ENCODE peak calls at places on chromosome 3, in ten cellular contexts. One of them, this sample, is unnamed. For H3K4me1, the result is how much of the 10 kb centered on the place peaks cover.

GRCh38 chr3:61521229-61521628 is 40.1 kb upstream of the PTPRG start:
- DNase-seq in gastrocnemius medialis: no peak
- DNase-seq in suprapubic skin: no peak
- DNase-seq in upper lobe of right lung: no peak
- DNase-seq in heart right ventricle: no peak
- DNase-seq in IMR-90: no peak
- DNase-seq in astrocyte: no peak
- DNase-seq in cardiac muscle cell: no peak
- DNase-seq in body of pancreas: no peak
- DNase-seq in left ventricle myocardium inferior: no peak
- DNase-seq in this sample: no peak

GRCh38 chr3:152258448-152259302 is 10.1 kb upstream of the MBNL1 start:
- DNase-seq in gastrocnemius medialis: peak
- DNase-seq in left ventricle myocardium inferior: peak
- DNase-seq in body of pancreas: peak
- DNase-seq in astrocyte: peak
- DNase-seq in heart right ventricle: peak
- DNase-seq in cardiac muscle cell: peak
- DNase-seq in upper lobe of right lung: peak
- DNase-seq in suprapubic skin: peak
- DNase-seq in IMR-90: peak
- DNase-seq in this sample: peak

GRCh38 chr3:150746791-150747590 is 16.0 kb downstream of the SIAH2 start:
- DNase-seq in astrocyte: no peak
- DNase-seq in suprapubic skin: no peak
- DNase-seq in IMR-90: no peak
- DNase-seq in gastrocnemius medialis: no peak
- DNase-seq in left ventricle myocardium inferior: no peak
- DNase-seq in upper lobe of right lung: no peak
- DNase-seq in cardiac muscle cell: no peak
- DNase-seq in heart right ventricle: no peak
- DNase-seq in body of pancreas: no peak
- DNase-seq in this sample: no peak

GRCh38 chr3:115655761-115656282 is 32.5 kb downstream of the GAP43 start:
- DNase-seq in heart right ventricle: no peak
- DNase-seq in IMR-90: no peak
- DNase-seq in gastrocnemius medialis: no peak
- DNase-seq in suprapubic skin: no peak
- DNase-seq in upper lobe of right lung: no peak
- DNase-seq in astrocyte: no peak
- DNase-seq in body of pancreas: no peak
- DNase-seq in cardiac muscle cell: no peak
- DNase-seq in left ventricle myocardium inferior: no peak
- DNase-seq in this sample: no peak

GRCh38 chr3:185457376-185457775 is 41.5 kb downstream of the TMEM41A start:
- DNase-seq in IMR-90: no peak
- DNase-seq in gastrocnemius medialis: no peak
- DNase-seq in left ventricle myocardium inferior: no peak
- DNase-seq in suprapubic skin: no peak
- DNase-seq in heart right ventricle: no peak
- DNase-seq in upper lobe of right lung: no peak
- DNase-seq in astrocyte: no peak
- DNase-seq in body of pancreas: no peak
- DNase-seq in cardiac muscle cell: no peak
- DNase-seq in this sample: no peak

GRCh38 chr3:45168451-45168850 is 22.3 kb upstream of the CDCP1 start:
- DNase-seq in astrocyte: no peak
- DNase-seq in gastrocnemius medialis: no peak
- DNase-seq in heart right ventricle: no peak
- DNase-seq in suprapubic skin: no peak
- DNase-seq in upper lobe of right lung: no peak
- DNase-seq in body of pancreas: no peak
- DNase-seq in IMR-90: no peak
- DNase-seq in left ventricle myocardium inferior: no peak
- DNase-seq in cardiac muscle cell: no peak
- DNase-seq in this sample: no peak

GRCh38 chr3:197019535-197019934 is 10.1 kb downstream of the MELTF start:
- DNase-seq in gastrocnemius medialis: no peak
- DNase-seq in left ventricle myocardium inferior: no peak
- DNase-seq in heart right ventricle: no peak
- DNase-seq in astrocyte: no peak
- DNase-seq in suprapubic skin: no peak
- DNase-seq in body of pancreas: no peak
- DNase-seq in upper lobe of right lung: no peak
- DNase-seq in cardiac muscle cell: no peak
- DNase-seq in IMR-90: no peak
- DNase-seq in this sample: no peak

GRCh38 chr3:162719684-162720341 is 1223.2 kb downstream of the OTOL1 start:
- DNase-seq in upper lobe of right lung: no peak
- DNase-seq in IMR-90: peak
- DNase-seq in astrocyte: peak
- DNase-seq in body of pancreas: no peak
- DNase-seq in left ventricle myocardium inferior: no peak
- DNase-seq in heart right ventricle: no peak
- DNase-seq in gastrocnemius medialis: no peak
- DNase-seq in cardiac muscle cell: peak
- DNase-seq in suprapubic skin: no peak
- DNase-seq in this sample: no peak

GRCh38 chr3:160163259-160163878 is 61.9 kb upstream of the C3orf80 start:
- DNase-seq in upper lobe of right lung: no peak
- DNase-seq in cardiac muscle cell: peak
- DNase-seq in left ventricle myocardium inferior: no peak
- DNase-seq in IMR-90: peak
- DNase-seq in heart right ventricle: no peak
- DNase-seq in body of pancreas: no peak
- DNase-seq in astrocyte: no peak
- DNase-seq in gastrocnemius medialis: no peak
- DNase-seq in suprapubic skin: no peak
- DNase-seq in this sample: no peak

GRCh38 chr3:105398407-105398806 is 31.7 kb downstream of the ALCAM start:
- DNase-seq in gastrocnemius medialis: no peak
- DNase-seq in body of pancreas: no peak
- DNase-seq in suprapubic skin: no peak
- DNase-seq in heart right ventricle: no peak
- DNase-seq in astrocyte: no peak
- DNase-seq in upper lobe of right lung: no peak
- DNase-seq in cardiac muscle cell: no peak
- DNase-seq in IMR-90: no peak
- DNase-seq in left ventricle myocardium inferior: no peak
- DNase-seq in this sample: no peak

GRCh38 chr3:98482717-98483482 is 14.6 kb upstream of the OR5K2 start:
- DNase-seq in cardiac muscle cell: no peak
- DNase-seq in body of pancreas: no peak
- DNase-seq in gastrocnemius medialis: no peak
- DNase-seq in suprapubic skin: no peak
- DNase-seq in left ventricle myocardium inferior: no peak
- DNase-seq in upper lobe of right lung: no peak
- DNase-seq in IMR-90: no peak
- DNase-seq in astrocyte: no peak
- DNase-seq in heart right ventricle: no peak
- DNase-seq in this sample: no peak

GRCh38 chr3:171813897-171814460 is 3.7 kb upstream of the PLD1 start:
- DNase-seq in left ventricle myocardium inferior: no peak
- DNase-seq in cardiac muscle cell: peak
- DNase-seq in suprapubic skin: no peak
- DNase-seq in IMR-90: no peak
- DNase-seq in astrocyte: peak
- DNase-seq in body of pancreas: no peak
- DNase-seq in heart right ventricle: no peak
- DNase-seq in upper lobe of right lung: no peak
- DNase-seq in gastrocnemius medialis: peak
- DNase-seq in this sample: no peak

GRCh38 chr3:128727996-128728395 is 2.0 kb downstream of the RAB7A start:
- DNase-seq in cardiac muscle cell: no peak
- DNase-seq in astrocyte: peak
- DNase-seq in gastrocnemius medialis: no peak
- DNase-seq in IMR-90: no peak
- DNase-seq in upper lobe of right lung: no peak
- DNase-seq in left ventricle myocardium inferior: no peak
- DNase-seq in body of pancreas: no peak
- DNase-seq in heart right ventricle: no peak
- DNase-seq in suprapubic skin: no peak
- DNase-seq in this sample: no peak

GRCh38 chr3:139774570-139775302 is 97.0 kb upstream of the NMNAT3 start:
- DNase-seq in gastrocnemius medialis: peak
- DNase-seq in body of pancreas: peak
- DNase-seq in heart right ventricle: peak
- DNase-seq in left ventricle myocardium inferior: no peak
- DNase-seq in suprapubic skin: no peak
- DNase-seq in cardiac muscle cell: peak
- DNase-seq in upper lobe of right lung: no peak
- DNase-seq in IMR-90: no peak
- DNase-seq in astrocyte: peak
- DNase-seq in this sample: no peak

GRCh38 chr3:36373084-36373483 is 7.2 kb upstream of the STAC start:
- DNase-seq in upper lobe of right lung: no peak
- DNase-seq in cardiac muscle cell: peak
- DNase-seq in left ventricle myocardium inferior: no peak
- DNase-seq in body of pancreas: no peak
- DNase-seq in suprapubic skin: no peak
- DNase-seq in heart right ventricle: no peak
- DNase-seq in astrocyte: peak
- DNase-seq in IMR-90: peak
- DNase-seq in gastrocnemius medialis: no peak
- DNase-seq in this sample: no peak

GRCh38 chr3:120202363-120202762 is 82.7 kb downstream of the GPR156 start:
- DNase-seq in gastrocnemius medialis: no peak
- DNase-seq in cardiac muscle cell: peak
- DNase-seq in IMR-90: no peak
- DNase-seq in heart right ventricle: no peak
- DNase-seq in left ventricle myocardium inferior: no peak
- DNase-seq in astrocyte: no peak
- DNase-seq in suprapubic skin: no peak
- DNase-seq in upper lobe of right lung: no peak
- DNase-seq in body of pancreas: no peak
- DNase-seq in this sample: no peak

GRCh38 chr3:120204338-120204737 is 80.7 kb downstream of the GPR156 start:
- DNase-seq in gastrocnemius medialis: no peak
- DNase-seq in IMR-90: no peak
- DNase-seq in left ventricle myocardium inferior: no peak
- DNase-seq in cardiac muscle cell: no peak
- DNase-seq in astrocyte: no peak
- DNase-seq in suprapubic skin: no peak
- DNase-seq in upper lobe of right lung: no peak
- DNase-seq in heart right ventricle: no peak
- DNase-seq in body of pancreas: no peak
- DNase-seq in this sample: no peak

GRCh38 chr3:120203016-120203415 is 82.0 kb downstream of the GPR156 start:
- DNase-seq in IMR-90: peak
- DNase-seq in body of pancreas: peak
- DNase-seq in astrocyte: peak
- DNase-seq in left ventricle myocardium inferior: no peak
- DNase-seq in heart right ventricle: no peak
- DNase-seq in gastrocnemius medialis: peak
- DNase-seq in suprapubic skin: no peak
- DNase-seq in cardiac muscle cell: peak
- DNase-seq in upper lobe of right lung: no peak
- DNase-seq in this sample: no peak

GRCh38 chr3:120200836-120201235 is 84.2 kb downstream of the GPR156 start:
- DNase-seq in gastrocnemius medialis: no peak
- DNase-seq in IMR-90: no peak
- DNase-seq in body of pancreas: no peak
- DNase-seq in upper lobe of right lung: no peak
- DNase-seq in left ventricle myocardium inferior: no peak
- DNase-seq in heart right ventricle: no peak
- DNase-seq in suprapubic skin: no peak
- DNase-seq in cardiac muscle cell: no peak
- DNase-seq in astrocyte: no peak
- DNase-seq in this sample: no peak

GRCh38 chr3:120203621-120204020 is 81.4 kb downstream of the GPR156 start:
- DNase-seq in heart right ventricle: no peak
- DNase-seq in cardiac muscle cell: peak
- DNase-seq in left ventricle myocardium inferior: no peak
- DNase-seq in gastrocnemius medialis: no peak
- DNase-seq in body of pancreas: no peak
- DNase-seq in astrocyte: no peak
- DNase-seq in suprapubic skin: no peak
- DNase-seq in upper lobe of right lung: no peak
- DNase-seq in IMR-90: no peak
- DNase-seq in this sample: no peak
- H3K4me1 ChIP-seq in heart right ventricle: under half
- H3K4me1 ChIP-seq in cardiac muscle cell: under half
- H3K4me1 ChIP-seq in left ventricle myocardium inferior: under half
- H3K4me1 ChIP-seq in gastrocnemius medialis: under half
- H3K4me1 ChIP-seq in body of pancreas: under half
- H3K4me1 ChIP-seq in astrocyte: under half
- H3K4me1 ChIP-seq in suprapubic skin: under half
- H3K4me1 ChIP-seq in upper lobe of right lung: under half
- H3K4me1 ChIP-seq in IMR-90: under half
- H3K4me1 ChIP-seq in this sample: under half

GRCh38 chr3:126939347-126939735 is 43.6 kb upstream of the PLXNA1 start:
- DNase-seq in upper lobe of right lung: peak
- DNase-seq in gastrocnemius medialis: no peak
- DNase-seq in heart right ventricle: no peak
- DNase-seq in left ventricle myocardium inferior: no peak
- DNase-seq in suprapubic skin: no peak
- DNase-seq in astrocyte: no peak
- DNase-seq in cardiac muscle cell: no peak
- DNase-seq in body of pancreas: no peak
- DNase-seq in IMR-90: no peak
- DNase-seq in this sample: no peak
- TF ChIP-seq CTCF in upper lobe of right lung: no peak
- TF ChIP-seq CTCF in gastrocnemius medialis: no peak
- TF ChIP-seq CTCF in heart right ventricle: no peak
- TF ChIP-seq CTCF in left ventricle myocardium inferior: peak
- TF ChIP-seq CTCF in suprapubic skin: no peak
- TF ChIP-seq CTCF in astrocyte: no peak
- TF ChIP-seq CTCF in cardiac muscle cell: peak
- TF ChIP-seq CTCF in body of pancreas: no peak
- TF ChIP-seq CTCF in IMR-90: no peak
- TF ChIP-seq CTCF in this sample: no peak

DNA sequence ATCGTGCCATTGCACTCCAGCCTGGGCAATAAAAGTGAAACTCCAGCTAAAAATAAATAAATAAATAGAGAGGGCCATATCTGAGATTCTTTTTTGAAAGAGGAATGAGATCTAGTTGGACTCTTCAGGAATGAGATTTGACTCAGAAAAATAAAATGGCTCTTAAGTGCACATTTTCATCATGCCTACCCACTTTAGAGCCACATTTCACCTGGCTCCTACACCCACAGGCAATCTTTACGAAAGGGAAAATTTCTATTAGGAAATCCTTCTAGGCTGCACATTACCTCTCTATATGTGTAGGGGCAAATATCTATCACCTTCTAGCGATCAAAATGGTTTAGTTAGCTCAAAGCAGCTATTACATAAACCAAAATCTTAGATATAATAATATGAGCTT is 16.9 kb upstream of the NLGN1 start:
- DNase-seq in heart right ventricle: no peak
- DNase-seq in body of pancreas: no peak
- DNase-seq in upper lobe of right lung: no peak
- DNase-seq in suprapubic skin: no peak
- DNase-seq in IMR-90: no peak
- DNase-seq in cardiac muscle cell: no peak
- DNase-seq in astrocyte: no peak
- DNase-seq in left ventricle myocardium inferior: no peak
- DNase-seq in gastrocnemius medialis: no peak
- DNase-seq in this sample: no peak
- H3K4me1 ChIP-seq in heart right ventricle: under half
- H3K4me1 ChIP-seq in body of pancreas: under half
- H3K4me1 ChIP-seq in upper lobe of right lung: under half
- H3K4me1 ChIP-seq in suprapubic skin: under half
- H3K4me1 ChIP-seq in IMR-90: under half
- H3K4me1 ChIP-seq in cardiac muscle cell: under half
- H3K4me1 ChIP-seq in astrocyte: under half
- H3K4me1 ChIP-seq in left ventricle myocardium inferior: under half
- H3K4me1 ChIP-seq in gastrocnemius medialis: under half
- H3K4me1 ChIP-seq in this sample: under half

GRCh38 chr3:138461246-138461645 is 26.8 kb downstream of the ESYT3 start:
- DNase-seq in upper lobe of right lung: peak
- DNase-seq in IMR-90: peak
- DNase-seq in astrocyte: no peak
- DNase-seq in left ventricle myocardium inferior: no peak
- DNase-seq in gastrocnemius medialis: no peak
- DNase-seq in cardiac muscle cell: no peak
- DNase-seq in body of pancreas: no peak
- DNase-seq in suprapubic skin: no peak
- DNase-seq in heart right ventricle: no peak
- DNase-seq in this sample: no peak
- TF ChIP-seq CTCF in upper lobe of right lung: no peak
- TF ChIP-seq CTCF in IMR-90: no peak
- TF ChIP-seq CTCF in astrocyte: no peak
- TF ChIP-seq CTCF in left ventricle myocardium inferior: no peak
- TF ChIP-seq CTCF in gastrocnemius medialis: no peak
- TF ChIP-seq CTCF in cardiac muscle cell: no peak
- TF ChIP-seq CTCF in body of pancreas: no peak
- TF ChIP-seq CTCF in suprapubic skin: no peak
- TF ChIP-seq CTCF in heart right ventricle: no peak
- TF ChIP-seq CTCF in this sample: no peak